ENCODE peak calls at places on chromosomes 16 and 17, in seven cellular contexts. R is body of pancreas, X is stomach, J is lower lobe of right lung, U is WTC11, O is AG04449, P is astrocyte of the cerebellum. M is an unnamed sample.

GRCh38 chr17:7748098-7748775 is 30.7 kb downstream of the DNAH2 start:
- DNase-seq in U (no peak), P (no peak), J (no peak), R (no peak), O (no peak), X (no peak), M (no peak)

GRCh38 chr17:36921131-36921851 is 16.0 kb upstream of the LHX1 start:
- DNase-seq in U (no peak), R (no peak), X (peak), O (no peak), P (peak), J (no peak), M (no peak)

GRCh38 chr16:82195917-82196494 is 26.0 kb upstream of the MPHOSPH6 start:
- DNase-seq in U (no peak), P (no peak), R (no peak), O (no peak), J (no peak), X (no peak), M (no peak)

GRCh38 chr17:82399030-82399429 is 19.1 kb upstream of the HEXD start:
- DNase-seq in P (peak), U (no peak), J (no peak), R (no peak), X (no peak), O (peak), M (no peak)

GRCh38 chr16:68403177-68403576 is 45.1 kb downstream of the SMPD3 start:
- DNase-seq in J (no peak), R (no peak), U (no peak), P (no peak), O (no peak), X (no peak), M (no peak)

GRCh38 chr17:37598145-37598544 is 11.1 kb downstream of the SYNRG start:
- DNase-seq in X (no peak), O (no peak), P (no peak), J (no peak), U (no peak), R (no peak), M (no peak)

GRCh38 chr16:86521236-86522197 is 11.2 kb downstream of the FOXF1 start:
- DNase-seq in R (no peak), O (no peak), U (no peak), J (peak), X (no peak), P (no peak), M (no peak)

GRCh38 chr16:88810166-88810867 is 1.4 kb downstream of the APRT start:
- DNase-seq in U (no peak), R (no peak), X (no peak), O (no peak), P (no peak), J (no peak), M (no peak)

GRCh38 chr17:52024296-52024870 is 134.1 kb downstream of the CA10 start:
- DNase-seq in X (no peak), P (no peak), J (no peak), U (no peak), O (peak), R (no peak), M (no peak)

GRCh38 chr17:60335289-60335688 is 56.6 kb downstream of the USP32 start:
- DNase-seq in P (no peak), O (no peak), J (no peak), R (no peak), U (no peak), X (no peak), M (no peak)

GRCh38 chr16:87681990-87682570 is 79.8 kb downstream of the JPH3 start:
- DNase-seq in J (no peak), X (no peak), P (peak), U (peak), O (peak), R (no peak), M (no peak)

GRCh38 chr17:74565116-74565515 is 2.2 kb downstream of the CD300H start:
- DNase-seq in J (no peak), O (no peak), U (no peak), R (no peak), X (no peak), P (no peak), M (no peak)

GRCh38 chr17:7034955-7035590 is 742 bp upstream of the SLC16A13 start:
- DNase-seq in U (no peak), J (no peak), P (no peak), X (no peak), R (no peak), O (no peak), M (no peak)

GRCh38 chr16:73163238-73163795 is 115.4 kb upstream of the ZFHX3 start:
- DNase-seq in R (no peak), P (no peak), U (no peak), O (no peak), J (no peak), X (no peak), M (no peak)

GRCh38 chr17:57084361-57084801 is 665 bp upstream of the AKAP1 start:
- DNase-seq in O (no peak), R (no peak), X (no peak), U (no peak), J (no peak), P (no peak), M (no peak)

GRCh38 chr17:7740481-7741001 is 23.0 kb downstream of the DNAH2 start:
- DNase-seq in J (no peak), U (no peak), X (no peak), O (no peak), R (peak), P (no peak), M (no peak)

GRCh38 chr16:67675579-67675935 is 8.9 kb downstream of the C16orf86 start:
- DNase-seq in R (no peak), U (no peak), O (no peak), J (no peak), P (no peak), X (no peak), M (no peak)

GRCh38 chr16:50303041-50303604 is 36.8 kb downstream of the ADCY7 start:
- DNase-seq in U (no peak), R (no peak), P (no peak), X (no peak), O (no peak), J (no peak), M (peak)

GRCh38 chr16:85425061-85425662 is 188.0 kb upstream of the GSE1 start:
- DNase-seq in O (no peak), U (peak), X (no peak), P (no peak), J (peak), R (peak), M (no peak)

GRCh38 chr17:15411556-15412198 is 55.7 kb downstream of the CDRT4 start:
- DNase-seq in O (no peak), X (no peak), R (peak), U (no peak), P (no peak), J (no peak), M (no peak)

GRCh38 chr16:200388-200787 is 20.1 kb downstream of the HBQ1 start:
- DNase-seq in X (no peak), R (no peak), J (no peak), O (peak), P (no peak), U (no peak), M (no peak)

GRCh38 chr16:31042866-31043265 is 9.5 kb downstream of the STX4 start:
- DNase-seq in P (no peak), J (no peak), X (no peak), R (no peak), O (no peak), U (no peak), M (no peak)

GRCh38 chr17:48577946-48578615 is at the start of gene HOXB4:
- DNase-seq in X (peak), J (peak), O (no peak), P (peak), R (peak), U (peak), M (no peak)

GRCh38 chr17:66542967-66543525 is 240.6 kb downstream of the PRKCA start:
- DNase-seq in X (no peak), R (no peak), O (no peak), J (no peak), P (peak), U (no peak), M (no peak)

GRCh38 chr17:74579910-74580309 is 12.2 kb downstream of the CD300LD start:
- DNase-seq in R (no peak), J (no peak), X (no peak), U (no peak), P (no peak), O (no peak), M (no peak)

GRCh38 chr16:13438064-13438463 is 481.9 kb upstream of the ERCC4 start:
- DNase-seq in R (no peak), J (no peak), U (no peak), O (no peak), X (no peak), P (no peak), M (no peak)

GRCh38 chr16:13435415-13435814 is 484.5 kb upstream of the ERCC4 start:
- DNase-seq in U (no peak), O (no peak), J (no peak), R (no peak), X (no peak), P (no peak), M (no peak)

GRCh38 chr16:13439766-13440165 is 480.2 kb upstream of the ERCC4 start:
- DNase-seq in O (no peak), P (no peak), U (no peak), J (no peak), X (no peak), R (no peak), M (no peak)

GRCh38 chr16:13436641-13437423 is 483.1 kb upstream of the ERCC4 start:
- DNase-seq in P (peak), R (no peak), X (no peak), U (no peak), J (no peak), O (no peak), M (no peak)

DNA sequence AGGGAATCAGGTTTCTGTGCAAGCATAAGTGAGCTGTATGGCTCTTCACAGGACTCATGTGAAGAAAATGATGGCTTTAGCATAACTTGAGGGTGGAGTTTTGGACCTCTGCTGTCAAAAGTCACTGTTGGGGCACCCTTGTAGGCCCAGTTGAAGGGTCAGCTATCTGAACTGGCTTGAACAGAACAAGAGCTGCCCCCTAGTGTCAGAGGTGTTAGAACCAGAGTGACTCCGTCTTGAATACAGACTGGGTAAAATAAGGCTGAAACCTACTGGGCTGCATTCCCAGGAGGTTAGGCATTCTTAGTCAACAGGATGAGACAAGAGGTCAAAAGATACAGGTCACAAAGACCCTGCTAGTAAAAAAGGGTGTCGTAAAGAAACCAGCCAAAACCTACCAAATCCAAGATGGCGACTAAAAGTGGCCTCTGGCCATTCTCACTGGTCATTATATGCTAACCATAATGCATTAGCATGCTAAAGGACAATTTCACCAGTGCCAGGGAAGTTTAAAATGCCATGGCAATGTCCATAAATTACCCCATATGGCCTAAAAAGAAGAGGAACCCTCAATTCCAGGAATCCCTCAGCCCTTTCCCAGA is 484.0 kb upstream of the ERCC4 start:
- DNase-seq in P (no peak), X (no peak), J (no peak), U (no peak), R (no peak), O (no peak), M (no peak)
- TF ChIP-seq CTCF in P (no peak), X (no peak), J (no peak), U (peak), R (no peak), O (no peak), M (no peak)

GRCh38 chr17:27263386-27263785 is 30.5 kb upstream of the WSB1 start:
- DNase-seq in J (no peak), U (no peak), R (no peak), P (no peak), X (no peak), O (no peak), M (no peak)

GRCh38 chr17:27264068-27264812 is 29.7 kb upstream of the WSB1 start:
- DNase-seq in X (no peak), O (no peak), U (no peak), R (no peak), J (no peak), P (no peak), M (no peak)

GRCh38 chr17:27257031-27257357 is 36.9 kb upstream of the WSB1 start:
- DNase-seq in P (no peak), U (no peak), J (no peak), R (no peak), X (no peak), O (no peak), M (no peak)

GRCh38 chr17:27256225-27257030 is 37.5 kb upstream of the WSB1 start:
- DNase-seq in U (no peak), J (no peak), X (no peak), R (no peak), O (peak), P (peak), M (no peak)

GRCh38 chr17:27259356-27259755 is 34.6 kb upstream of the WSB1 start:
- DNase-seq in R (no peak), P (no peak), O (no peak), U (no peak), J (no peak), X (no peak), M (no peak)
- TF ChIP-seq CTCF in R (no peak), P (no peak), O (no peak), U (no peak), J (no peak), X (no peak), M (no peak)

DNA sequence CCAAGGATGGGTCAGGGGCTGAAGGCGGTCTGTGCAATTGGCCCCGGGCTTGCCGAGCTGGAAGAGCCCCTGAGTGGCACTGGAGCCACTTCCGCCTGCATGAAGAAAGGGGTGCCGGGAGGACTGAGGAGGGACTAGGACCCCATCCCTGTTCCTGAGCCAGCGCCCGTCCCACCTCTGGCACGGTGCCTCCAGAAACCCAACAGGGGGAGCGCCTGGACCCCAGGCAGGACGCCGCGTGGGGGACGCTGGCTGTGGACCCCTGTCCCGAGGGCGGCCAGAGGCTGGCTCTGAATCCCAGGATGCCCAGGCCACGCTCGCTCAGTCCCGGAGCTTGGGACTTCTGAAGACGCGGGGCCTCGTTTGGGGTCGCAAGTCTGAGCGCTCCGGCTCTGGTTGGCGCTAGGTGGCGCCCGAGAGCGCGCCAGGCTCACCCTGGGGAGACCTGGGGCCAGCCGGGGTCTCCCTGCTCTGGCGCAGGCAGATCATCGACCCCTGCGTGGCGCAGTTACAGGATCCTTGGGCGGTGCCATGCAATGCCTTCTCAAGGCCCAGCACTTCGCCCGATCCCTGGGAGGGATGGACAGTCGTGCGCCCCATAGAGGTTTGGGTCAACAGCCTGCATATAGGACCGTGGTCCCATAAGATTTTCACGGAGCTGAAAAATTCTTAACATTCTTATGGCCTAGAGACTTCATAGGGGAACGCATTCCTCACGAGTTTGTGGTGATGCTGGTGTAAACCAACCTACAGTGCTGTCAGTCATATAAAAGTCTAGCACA is 58.5 kb upstream of the CREBBP start:
- DNase-seq in X (peak), R (peak), J (peak), U (peak), P (peak), O (peak), M (peak)
- TF ChIP-seq CTCF in X (peak), R (peak), J (peak), U (peak), P (peak), O (peak), M (peak)

GRCh38 chr16:53626816-53627215 is 76.8 kb downstream of the RPGRIP1L start:
- DNase-seq in U (no peak), R (no peak), P (no peak), O (no peak), X (no peak), J (no peak), M (no peak)

GRCh38 chr16:53629151-53629550 is 74.5 kb downstream of the RPGRIP1L start:
- DNase-seq in P (no peak), U (no peak), O (no peak), J (no peak), R (no peak), X (no peak), M (no peak)

GRCh38 chr16:53632526-53632925 is 71.1 kb downstream of the RPGRIP1L start:
- DNase-seq in J (no peak), U (no peak), R (no peak), P (no peak), O (peak), X (no peak), M (no peak)

GRCh38 chr16:53629607-53630312 is 73.9 kb downstream of the RPGRIP1L start:
- DNase-seq in P (no peak), R (peak), X (peak), O (no peak), U (no peak), J (no peak), M (no peak)

DNA sequence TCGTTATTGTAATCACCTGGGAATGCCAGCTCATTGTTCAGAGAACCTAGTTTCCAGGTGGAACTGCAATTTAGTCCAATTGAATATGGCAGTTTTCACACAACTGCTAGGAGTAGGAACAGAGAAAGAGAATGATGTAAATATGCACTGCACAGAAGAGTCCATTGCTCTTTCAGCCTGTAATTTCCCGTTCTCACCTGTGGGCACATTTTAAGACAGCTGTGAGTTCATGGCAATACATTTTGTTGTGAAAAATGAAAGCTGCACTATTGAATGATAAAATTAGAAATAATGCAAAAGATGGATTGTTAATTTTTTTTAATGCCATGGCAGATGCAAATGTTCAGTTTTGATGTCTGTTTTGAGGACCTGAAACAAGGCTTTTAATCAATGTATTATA is 72.4 kb downstream of the RPGRIP1L start:
- DNase-seq in R (no peak), U (no peak), J (no peak), P (no peak), O (no peak), X (no peak), M (no peak)
- TF ChIP-seq CTCF in R (no peak), U (no peak), J (no peak), P (no peak), O (no peak), X (no peak), M (no peak)

GRCh38 chr16:66382171-66382965 is 15.9 kb downstream of the CDH5 start:
- DNase-seq in R (no peak), P (peak), X (no peak), O (no peak), J (no peak), U (peak), M (no peak)
- TF ChIP-seq CTCF in R (no peak), P (peak), X (no peak), O (no peak), J (no peak), U (no peak), M (no peak)

DNA sequence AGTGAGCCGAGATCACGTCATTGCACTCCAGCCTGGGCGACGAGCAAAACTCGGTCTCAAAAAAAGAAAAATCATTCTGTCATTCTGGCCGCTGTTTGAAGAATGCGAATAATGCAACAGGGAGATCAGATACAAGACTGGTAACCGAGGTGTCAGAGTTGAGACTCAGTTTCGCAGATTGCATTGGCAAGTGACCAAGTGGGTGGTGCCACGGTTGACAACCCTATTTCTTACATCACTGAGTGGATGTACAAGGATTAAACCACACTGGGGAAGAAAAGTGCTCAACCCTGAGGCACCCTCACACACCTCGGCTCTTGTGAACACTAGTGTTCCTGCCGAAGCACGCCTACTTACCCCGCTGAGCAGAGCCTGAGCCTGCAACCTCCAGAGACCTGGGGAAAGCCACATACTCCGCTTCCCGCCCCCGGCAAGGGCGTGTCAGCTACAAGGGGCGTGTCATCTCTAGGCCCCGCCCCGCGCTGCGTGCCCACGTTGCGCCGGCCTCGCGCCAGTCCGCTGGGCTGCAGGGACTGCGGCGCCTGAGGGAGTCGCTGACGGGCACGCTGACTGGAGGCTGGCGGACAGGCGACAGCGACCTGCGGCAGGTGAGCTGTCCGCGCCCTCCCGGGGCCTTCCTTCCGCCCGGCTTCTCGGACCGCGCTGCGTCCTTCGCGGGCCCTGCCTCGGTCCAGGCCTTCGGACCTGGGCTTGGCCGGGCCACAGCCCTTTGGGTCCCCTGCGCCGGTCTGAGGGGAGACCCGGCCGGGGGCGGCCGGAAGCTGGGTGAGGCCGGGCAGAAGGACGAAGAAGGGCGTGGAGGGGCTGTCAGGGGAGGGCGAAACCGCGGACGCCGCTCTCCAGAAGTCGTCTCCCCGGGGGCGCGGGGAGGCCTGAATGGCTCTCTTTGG is at the start of gene HMOX2:
- DNase-seq in X (peak), R (peak), O (no peak), J (peak), U (peak), P (peak), M (peak)
- TF ChIP-seq CTCF in X (peak), R (peak), O (peak), J (peak), U (no peak), P (peak), M (peak)

GRCh38 chr17:9002610-9003354 is 18.5 kb upstream of the NTN1 start:
- DNase-seq in O (no peak), J (no peak), P (no peak), U (peak), X (no peak), R (no peak), M (no peak)
- TF ChIP-seq CTCF in O (no peak), J (peak), P (peak), U (no peak), X (no peak), R (peak), M (peak)